ENCODE peak calls at places on chromosome 11, in eight cellular contexts. One of them, this sample, is unnamed.

GRCh38 chr11:30002157-30002556 is 14.7 kb downstream of the KCNA4 start:
- DNase-seq in aorta: no peak
- DNase-seq in NT2/D1: no peak
- DNase-seq in foreskin fibroblast: no peak
- DNase-seq in prostate gland: no peak
- DNase-seq in HCT116: no peak
- DNase-seq in adipocyte: no peak
- DNase-seq in HFF-Myc: no peak
- DNase-seq in this sample: no peak

GRCh38 chr11:47914743-47915142 is 65.6 kb upstream of the PTPRJ start:
- DNase-seq in aorta: no peak
- DNase-seq in NT2/D1: no peak
- DNase-seq in foreskin fibroblast: no peak
- DNase-seq in prostate gland: no peak
- DNase-seq in HCT116: no peak
- DNase-seq in adipocyte: no peak
- DNase-seq in HFF-Myc: no peak
- DNase-seq in this sample: no peak

GRCh38 chr11:83019888-83020579 is 51.7 kb downstream of the RAB30 start:
- DNase-seq in aorta: peak; percentile 73
- DNase-seq in NT2/D1: no peak
- DNase-seq in foreskin fibroblast: no peak
- DNase-seq in prostate gland: peak; percentile 48
- DNase-seq in HCT116: no peak
- DNase-seq in adipocyte: no peak
- DNase-seq in HFF-Myc: no peak
- DNase-seq in this sample: no peak

GRCh38 chr11:37712246-37712645 is 1114.2 kb upstream of the RAG2 start:
- DNase-seq in aorta: no peak
- DNase-seq in NT2/D1: peak; percentile 52
- DNase-seq in foreskin fibroblast: no peak
- DNase-seq in prostate gland: no peak
- DNase-seq in HCT116: no peak
- DNase-seq in adipocyte: peak; percentile 46
- DNase-seq in HFF-Myc: no peak
- DNase-seq in this sample: no peak

GRCh38 chr11:36601145-36601544 is 3.1 kb upstream of the RAG2 start:
- DNase-seq in aorta: no peak
- DNase-seq in NT2/D1: no peak
- DNase-seq in foreskin fibroblast: no peak
- DNase-seq in prostate gland: no peak
- DNase-seq in HCT116: no peak
- DNase-seq in adipocyte: no peak
- DNase-seq in HFF-Myc: no peak
- DNase-seq in this sample: no peak

GRCh38 chr11:12356944-12357655 is 20.3 kb upstream of the PARVA start:
- DNase-seq in aorta: no peak
- DNase-seq in NT2/D1: peak; percentile 13
- DNase-seq in foreskin fibroblast: no peak
- DNase-seq in prostate gland: no peak
- DNase-seq in HCT116: no peak
- DNase-seq in adipocyte: no peak
- DNase-seq in HFF-Myc: no peak
- DNase-seq in this sample: no peak

GRCh38 chr11:120925944-120926343 is 98.0 kb upstream of the TBCEL start:
- DNase-seq in aorta: no peak
- DNase-seq in NT2/D1: no peak
- DNase-seq in foreskin fibroblast: no peak
- DNase-seq in prostate gland: no peak
- DNase-seq in HCT116: no peak
- DNase-seq in adipocyte: no peak
- DNase-seq in HFF-Myc: no peak
- DNase-seq in this sample: no peak

GRCh38 chr11:89495951-89496350 is 4.8 kb upstream of the NOX4 start:
- DNase-seq in aorta: no peak
- DNase-seq in NT2/D1: peak; percentile 77
- DNase-seq in foreskin fibroblast: peak; percentile 76
- DNase-seq in prostate gland: no peak
- DNase-seq in HCT116: no peak
- DNase-seq in adipocyte: peak; percentile 93
- DNase-seq in HFF-Myc: peak; percentile 43
- DNase-seq in this sample: peak; percentile 85

GRCh38 chr11:68212421-68213134 is 518 bp downstream of the KMT5B start:
- DNase-seq in aorta: peak; percentile 89
- DNase-seq in NT2/D1: peak; percentile 48
- DNase-seq in foreskin fibroblast: peak; percentile 71
- DNase-seq in prostate gland: peak; percentile 57
- DNase-seq in HCT116: peak; percentile 37
- DNase-seq in adipocyte: peak; percentile 93
- DNase-seq in HFF-Myc: peak; percentile 27
- DNase-seq in this sample: peak; percentile 38

GRCh38 chr11:1870326-1870696 is 17.4 kb downstream of the LSP1 start:
- DNase-seq in aorta: peak; percentile 68
- DNase-seq in NT2/D1: no peak
- DNase-seq in foreskin fibroblast: no peak
- DNase-seq in prostate gland: no peak
- DNase-seq in HCT116: no peak
- DNase-seq in adipocyte: no peak
- DNase-seq in HFF-Myc: no peak
- DNase-seq in this sample: no peak
- H3K4me3 ChIP-seq in aorta: no peak overlapping the region
- H3K4me3 ChIP-seq in NT2/D1: no peak overlapping the region
- H3K4me3 ChIP-seq in foreskin fibroblast: no peak overlapping the region
- H3K4me3 ChIP-seq in prostate gland: no peak overlapping the region
- H3K4me3 ChIP-seq in HCT116: no peak overlapping the region
- H3K4me3 ChIP-seq in adipocyte: peak overlapping the region; percentile 76
- H3K4me3 ChIP-seq in HFF-Myc: no peak overlapping the region
- H3K4me3 ChIP-seq in this sample: no peak overlapping the region

GRCh38 chr11:17514476-17514875 is 29.7 kb downstream of the USH1C start:
- DNase-seq in aorta: no peak
- DNase-seq in NT2/D1: no peak
- DNase-seq in foreskin fibroblast: no peak
- DNase-seq in prostate gland: no peak
- DNase-seq in HCT116: no peak
- DNase-seq in adipocyte: no peak
- DNase-seq in HFF-Myc: no peak
- DNase-seq in this sample: no peak

GRCh38 chr11:17517186-17517585 is 27.0 kb downstream of the USH1C start:
- DNase-seq in aorta: no peak
- DNase-seq in NT2/D1: no peak
- DNase-seq in foreskin fibroblast: no peak
- DNase-seq in prostate gland: no peak
- DNase-seq in HCT116: no peak
- DNase-seq in adipocyte: no peak
- DNase-seq in HFF-Myc: no peak
- DNase-seq in this sample: no peak

GRCh38 chr11:17513853-17514252 is 30.4 kb downstream of the USH1C start:
- DNase-seq in aorta: no peak
- DNase-seq in NT2/D1: no peak
- DNase-seq in foreskin fibroblast: no peak
- DNase-seq in prostate gland: no peak
- DNase-seq in HCT116: no peak
- DNase-seq in adipocyte: no peak
- DNase-seq in HFF-Myc: no peak
- DNase-seq in this sample: no peak

GRCh38 chr11:17516551-17517150 is 27.6 kb downstream of the USH1C start:
- DNase-seq in aorta: no peak
- DNase-seq in NT2/D1: no peak
- DNase-seq in foreskin fibroblast: no peak
- DNase-seq in prostate gland: no peak
- DNase-seq in HCT116: no peak
- DNase-seq in adipocyte: no peak
- DNase-seq in HFF-Myc: no peak
- DNase-seq in this sample: no peak

DNA sequence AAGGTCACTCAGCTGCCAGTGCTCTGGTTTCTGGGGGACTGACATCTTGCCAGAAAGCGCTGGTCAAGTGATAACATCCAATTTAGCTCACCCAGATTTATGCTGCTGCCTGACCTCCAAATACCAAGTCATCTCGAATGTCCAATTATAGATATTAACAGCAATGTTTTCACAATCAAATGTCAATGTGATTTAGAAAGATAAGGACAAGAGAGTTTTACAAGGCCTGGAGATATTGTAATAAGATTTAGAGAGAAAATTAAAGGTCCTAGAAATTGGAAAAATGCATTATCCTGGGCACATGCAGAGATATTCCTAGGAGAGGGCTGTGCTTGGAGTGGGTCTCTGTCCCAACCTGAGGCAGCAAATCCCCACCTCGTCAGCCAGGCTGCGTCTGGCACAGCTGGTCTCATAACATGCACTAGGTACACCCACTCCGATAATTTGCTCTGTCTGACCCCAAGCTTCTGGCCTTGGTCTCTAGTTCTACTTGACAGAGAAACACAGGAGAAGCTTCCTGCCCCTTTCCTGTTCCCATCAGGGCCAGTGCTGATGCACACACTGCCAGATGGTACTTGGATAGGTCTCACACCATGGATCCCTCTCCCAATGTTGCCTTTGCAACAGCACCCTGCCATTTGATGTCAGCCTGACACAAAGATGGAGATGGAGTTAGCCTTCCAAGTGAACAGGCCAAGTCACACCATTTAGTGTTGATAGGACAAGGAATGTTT is 28.6 kb downstream of the USH1C start:
- DNase-seq in aorta: no peak
- DNase-seq in NT2/D1: no peak
- DNase-seq in foreskin fibroblast: no peak
- DNase-seq in prostate gland: no peak
- DNase-seq in HCT116: no peak
- DNase-seq in adipocyte: no peak
- DNase-seq in HFF-Myc: no peak
- DNase-seq in this sample: no peak
- H3K4me3 ChIP-seq in aorta: no peak overlapping the region
- H3K4me3 ChIP-seq in NT2/D1: no peak overlapping the region
- H3K4me3 ChIP-seq in foreskin fibroblast: no peak overlapping the region
- H3K4me3 ChIP-seq in prostate gland: no peak overlapping the region
- H3K4me3 ChIP-seq in HCT116: no peak overlapping the region
- H3K4me3 ChIP-seq in adipocyte: no peak overlapping the region
- H3K4me3 ChIP-seq in HFF-Myc: no peak overlapping the region
- H3K4me3 ChIP-seq in this sample: no peak overlapping the region

DNA sequence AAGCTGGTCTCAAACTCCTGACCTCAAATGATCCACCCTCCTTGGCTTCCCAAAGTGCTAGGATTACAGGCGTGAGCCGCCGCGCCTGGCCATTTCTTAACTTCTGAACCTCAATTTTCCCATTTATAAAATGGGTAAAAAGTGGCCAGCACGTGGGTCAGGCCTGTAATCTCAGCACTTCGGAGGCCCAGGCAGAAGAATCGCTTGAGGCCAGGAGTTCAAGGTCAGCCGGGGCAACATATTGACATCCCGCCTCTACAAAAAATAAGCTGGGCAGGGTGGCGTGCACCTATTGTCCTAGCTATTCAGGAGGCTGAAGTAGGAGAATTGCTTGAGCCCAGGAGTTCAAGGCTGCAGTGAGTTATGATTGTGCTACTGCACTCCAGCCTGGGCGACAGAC is 6.5 kb upstream of the DDX6 start:
- DNase-seq in aorta: no peak
- DNase-seq in NT2/D1: no peak
- DNase-seq in foreskin fibroblast: no peak
- DNase-seq in prostate gland: no peak
- DNase-seq in HCT116: no peak
- DNase-seq in adipocyte: no peak
- DNase-seq in HFF-Myc: no peak
- DNase-seq in this sample: no peak
- H3K4me3 ChIP-seq in aorta: no peak overlapping the region
- H3K4me3 ChIP-seq in NT2/D1: no peak overlapping the region
- H3K4me3 ChIP-seq in foreskin fibroblast: no peak overlapping the region
- H3K4me3 ChIP-seq in prostate gland: no peak overlapping the region
- H3K4me3 ChIP-seq in HCT116: no peak overlapping the region
- H3K4me3 ChIP-seq in adipocyte: no peak overlapping the region
- H3K4me3 ChIP-seq in HFF-Myc: no peak overlapping the region
- H3K4me3 ChIP-seq in this sample: no peak overlapping the region

GRCh38 chr11:78428773-78429172 is 11.2 kb upstream of the GAB2 start:
- DNase-seq in aorta: no peak
- DNase-seq in NT2/D1: no peak
- DNase-seq in foreskin fibroblast: no peak
- DNase-seq in prostate gland: no peak
- DNase-seq in HCT116: no peak
- DNase-seq in adipocyte: no peak
- DNase-seq in HFF-Myc: no peak
- DNase-seq in this sample: no peak
- H3K4me3 ChIP-seq in aorta: no peak overlapping the region
- H3K4me3 ChIP-seq in NT2/D1: no peak overlapping the region
- H3K4me3 ChIP-seq in foreskin fibroblast: no peak overlapping the region
- H3K4me3 ChIP-seq in prostate gland: no peak overlapping the region
- H3K4me3 ChIP-seq in HCT116: no peak overlapping the region
- H3K4me3 ChIP-seq in adipocyte: no peak overlapping the region
- H3K4me3 ChIP-seq in HFF-Myc: no peak overlapping the region
- H3K4me3 ChIP-seq in this sample: no peak overlapping the region

DNA sequence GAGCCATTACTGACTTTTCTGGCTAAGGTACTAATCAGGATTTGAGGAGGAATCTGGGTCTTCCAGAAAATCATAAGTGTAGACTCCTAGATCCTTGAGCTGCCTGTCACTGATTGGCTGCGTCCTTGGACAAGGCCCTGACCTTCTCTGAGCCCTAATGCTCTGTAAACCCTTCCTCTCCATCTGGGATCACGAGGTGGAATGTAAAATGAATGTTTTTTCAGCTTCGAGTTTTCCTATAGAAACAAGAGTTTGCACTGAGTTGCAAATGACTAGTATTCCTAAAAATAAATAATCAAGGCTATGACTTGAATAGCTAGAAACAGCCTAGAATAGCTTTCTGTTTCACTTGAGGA is 1.1 kb upstream of the DIXDC1 start:
- DNase-seq in aorta: no peak
- DNase-seq in NT2/D1: no peak
- DNase-seq in foreskin fibroblast: no peak
- DNase-seq in prostate gland: no peak
- DNase-seq in HCT116: no peak
- DNase-seq in adipocyte: no peak
- DNase-seq in HFF-Myc: no peak
- DNase-seq in this sample: no peak
- H3K4me3 ChIP-seq in aorta: no peak overlapping the region
- H3K4me3 ChIP-seq in NT2/D1: no peak overlapping the region
- H3K4me3 ChIP-seq in foreskin fibroblast: peak overlapping the region; percentile 66
- H3K4me3 ChIP-seq in prostate gland: no peak overlapping the region
- H3K4me3 ChIP-seq in HCT116: no peak overlapping the region
- H3K4me3 ChIP-seq in adipocyte: peak overlapping the region; percentile 82
- H3K4me3 ChIP-seq in HFF-Myc: peak overlapping the region; percentile 66
- H3K4me3 ChIP-seq in this sample: peak overlapping the region; percentile 53

DNA sequence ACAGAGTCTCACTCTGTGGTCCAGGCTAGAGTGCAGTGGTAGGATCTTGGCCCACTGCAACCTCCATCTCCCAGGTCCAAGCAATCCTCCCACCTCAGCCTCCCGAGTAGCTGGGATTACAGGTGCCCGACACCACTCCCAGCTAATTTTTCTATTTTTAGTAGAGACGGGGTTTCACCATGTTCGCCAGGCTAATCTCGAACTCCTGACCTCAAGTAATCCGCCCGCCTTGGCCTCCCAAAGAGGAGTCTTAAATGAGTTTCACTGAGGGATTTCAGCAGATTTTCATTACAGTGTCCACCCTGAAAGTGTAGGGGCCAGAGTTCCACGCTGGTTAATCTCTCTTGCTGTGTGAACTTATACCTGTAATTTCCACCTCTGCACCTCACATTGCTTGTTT is 412 bp upstream of the RPS3 start:
- DNase-seq in aorta: no peak
- DNase-seq in NT2/D1: no peak
- DNase-seq in foreskin fibroblast: no peak
- DNase-seq in prostate gland: no peak
- DNase-seq in HCT116: no peak
- DNase-seq in adipocyte: no peak
- DNase-seq in HFF-Myc: no peak
- DNase-seq in this sample: no peak
- H3K4me3 ChIP-seq in aorta: no peak overlapping the region
- H3K4me3 ChIP-seq in NT2/D1: no peak overlapping the region
- H3K4me3 ChIP-seq in foreskin fibroblast: no peak overlapping the region
- H3K4me3 ChIP-seq in prostate gland: no peak overlapping the region
- H3K4me3 ChIP-seq in HCT116: peak overlapping the region; percentile 100
- H3K4me3 ChIP-seq in adipocyte: no peak overlapping the region
- H3K4me3 ChIP-seq in HFF-Myc: no peak overlapping the region
- H3K4me3 ChIP-seq in this sample: no peak overlapping the region